ENCODE peak calls at places on chromosomes 7 and 10, in seven cellular contexts. One of them, this sample, is unnamed.

GRCh38 chr7:154167807-154168206 is 115.6 kb downstream of the DPP6 start:
- DNase-seq in endothelial cell: no peak
- DNase-seq in SHP77: no peak
- DNase-seq in SW480: no peak
- DNase-seq in naive thymus-derived CD8-positive, alpha-beta T cell: no peak
- DNase-seq in EH: no peak
- DNase-seq in LHCN-M2: no peak
- DNase-seq in this sample: no peak

GRCh38 chr7:73382938-73383503 is 50.6 kb upstream of the FZD9 start:
- DNase-seq in naive thymus-derived CD8-positive, alpha-beta T cell: no peak
- DNase-seq in endothelial cell: no peak
- DNase-seq in EH: no peak
- DNase-seq in LHCN-M2: no peak
- DNase-seq in SHP77: no peak
- DNase-seq in SW480: no peak
- DNase-seq in this sample: no peak

GRCh38 chr10:91689731-91690168 is 56.9 kb upstream of the PPP1R3C start:
- DNase-seq in SW480: peak
- DNase-seq in LHCN-M2: peak
- DNase-seq in EH: peak
- DNase-seq in SHP77: no peak
- DNase-seq in naive thymus-derived CD8-positive, alpha-beta T cell: no peak
- DNase-seq in endothelial cell: no peak
- DNase-seq in this sample: peak

GRCh38 chr10:13816195-13816926 is 229.6 kb downstream of the PRPF18 start:
- DNase-seq in LHCN-M2: peak
- DNase-seq in endothelial cell: no peak
- DNase-seq in naive thymus-derived CD8-positive, alpha-beta T cell: no peak
- DNase-seq in SW480: no peak
- DNase-seq in SHP77: no peak
- DNase-seq in EH: peak
- DNase-seq in this sample: peak

GRCh38 chr7:12670071-12670729 is 17.2 kb upstream of the ARL4A start:
- DNase-seq in endothelial cell: no peak
- DNase-seq in LHCN-M2: peak
- DNase-seq in SHP77: no peak
- DNase-seq in EH: peak
- DNase-seq in SW480: no peak
- DNase-seq in naive thymus-derived CD8-positive, alpha-beta T cell: no peak
- DNase-seq in this sample: no peak

GRCh38 chr10:78630944-78631838 is 437.6 kb upstream of the ZMIZ1 start:
- DNase-seq in EH: peak
- DNase-seq in SW480: no peak
- DNase-seq in LHCN-M2: peak
- DNase-seq in endothelial cell: no peak
- DNase-seq in SHP77: no peak
- DNase-seq in naive thymus-derived CD8-positive, alpha-beta T cell: no peak
- DNase-seq in this sample: no peak

GRCh38 chr10:118472961-118473675 is 122.3 kb downstream of the PRLHR start:
- DNase-seq in SHP77: no peak
- DNase-seq in SW480: no peak
- DNase-seq in naive thymus-derived CD8-positive, alpha-beta T cell: no peak
- DNase-seq in EH: no peak
- DNase-seq in LHCN-M2: peak
- DNase-seq in endothelial cell: no peak
- DNase-seq in this sample: no peak

GRCh38 chr10:98572594-98572993 is 125.9 kb upstream of the HPS1 start:
- DNase-seq in endothelial cell: no peak
- DNase-seq in SW480: no peak
- DNase-seq in naive thymus-derived CD8-positive, alpha-beta T cell: no peak
- DNase-seq in EH: no peak
- DNase-seq in SHP77: no peak
- DNase-seq in LHCN-M2: no peak
- DNase-seq in this sample: no peak

GRCh38 chr7:92843034-92843760 is 6.8 kb upstream of the CDK6 start:
- DNase-seq in naive thymus-derived CD8-positive, alpha-beta T cell: no peak
- DNase-seq in SW480: no peak
- DNase-seq in EH: peak
- DNase-seq in endothelial cell: no peak
- DNase-seq in LHCN-M2: peak
- DNase-seq in SHP77: no peak
- DNase-seq in this sample: no peak

GRCh38 chr7:26583094-26583493 is 281.3 kb downstream of the SKAP2 start:
- DNase-seq in LHCN-M2: no peak
- DNase-seq in SW480: no peak
- DNase-seq in EH: no peak
- DNase-seq in SHP77: peak
- DNase-seq in endothelial cell: no peak
- DNase-seq in naive thymus-derived CD8-positive, alpha-beta T cell: no peak
- DNase-seq in this sample: no peak

GRCh38 chr10:47179291-47179647 is 120.7 kb upstream of the GDF10 start:
- DNase-seq in endothelial cell: no peak
- DNase-seq in SW480: peak
- DNase-seq in LHCN-M2: no peak
- DNase-seq in SHP77: no peak
- DNase-seq in naive thymus-derived CD8-positive, alpha-beta T cell: no peak
- DNase-seq in EH: no peak
- DNase-seq in this sample: no peak

GRCh38 chr7:156473476-156474240 is 166.9 kb upstream of the RNF32 start:
- DNase-seq in endothelial cell: peak
- DNase-seq in EH: no peak
- DNase-seq in SHP77: no peak
- DNase-seq in naive thymus-derived CD8-positive, alpha-beta T cell: no peak
- DNase-seq in LHCN-M2: peak
- DNase-seq in SW480: peak
- DNase-seq in this sample: peak

GRCh38 chr7:18860226-18860625 is 257.2 kb downstream of the TWIST1 start:
- DNase-seq in SHP77: no peak
- DNase-seq in naive thymus-derived CD8-positive, alpha-beta T cell: no peak
- DNase-seq in SW480: no peak
- DNase-seq in LHCN-M2: peak
- DNase-seq in EH: no peak
- DNase-seq in endothelial cell: no peak
- DNase-seq in this sample: no peak

GRCh38 chr7:73978681-73979563 is 49.1 kb upstream of the ELN start:
- DNase-seq in SW480: peak
- DNase-seq in SHP77: peak
- DNase-seq in EH: peak
- DNase-seq in LHCN-M2: peak
- DNase-seq in naive thymus-derived CD8-positive, alpha-beta T cell: no peak
- DNase-seq in endothelial cell: peak
- DNase-seq in this sample: no peak

GRCh38 chr10:77619964-77620703 is 17.5 kb downstream of the KCNMA1 start:
- DNase-seq in EH: no peak
- DNase-seq in endothelial cell: no peak
- DNase-seq in LHCN-M2: no peak
- DNase-seq in naive thymus-derived CD8-positive, alpha-beta T cell: no peak
- DNase-seq in SHP77: no peak
- DNase-seq in SW480: no peak
- DNase-seq in this sample: no peak

This sample was measured in breast epithelium.